ENCODE peak calls at places on chromosomes 13 and 19, in ten cellular contexts. J, A, Y, E, O, I, H, T, X and N are unnamed samples.

GRCh38 chr19:48750771-48751504 is 1.5 kb downstream of the FUT1 start:
- DNase-seq in O (no peak), E (no peak), X (no peak), J (no peak), H (no peak), T (no peak), I (no peak), Y (no peak), A (no peak), N (no peak)

GRCh38 chr13:76820759-76821158 is 65.4 kb downstream of the KCTD12 start:
- DNase-seq in H (no peak), A (no peak), I (no peak), X (no peak), T (no peak), E (no peak), Y (peak; percentile 8), J (no peak), O (no peak), N (no peak)

GRCh38 chr19:21698215-21698614 is 69.2 kb downstream of the ZNF100 start:
- DNase-seq in E (peak; percentile 9), H (no peak), O (no peak), T (no peak), Y (peak; percentile 74), X (peak; percentile 2), J (no peak), I (no peak), A (no peak), N (no peak)

GRCh38 chr19:18436651-18437478 is 1.1 kb downstream of the ISYNA1 start:
- DNase-seq in E (peak; percentile 82), T (peak; percentile 47), J (peak; percentile 86), X (peak; percentile 86), I (no peak), A (no peak), H (no peak), Y (peak; percentile 96), O (no peak), N (no peak)

GRCh38 chr19:55620410-55620809 is 4.0 kb downstream of the ZNF784 start:
- DNase-seq in Y (no peak), J (no peak), X (no peak), H (no peak), O (no peak), T (peak; percentile 95), A (no peak), I (no peak), E (peak; percentile 4), N (no peak)

GRCh38 chr13:36490055-36490454 is 57.8 kb downstream of the CCNA1 start:
- DNase-seq in T (no peak), X (no peak), H (no peak), O (no peak), Y (no peak), A (no peak), E (no peak), J (no peak), I (no peak), N (no peak)

GRCh38 chr19:41541990-41542584 is 33.9 kb upstream of the CEACAM21 start:
- DNase-seq in I (no peak), A (no peak), E (peak; percentile 48), O (no peak), X (peak; percentile 67), H (no peak), Y (peak; percentile 87), J (peak; percentile 74), T (no peak), N (no peak)

GRCh38 chr19:35903550-35904179 is 1.3 kb downstream of the HCST start:
- DNase-seq in Y (peak; percentile 95), H (peak; percentile 84), E (peak; percentile 88), O (no peak), J (peak; percentile 86), X (no peak), T (peak; percentile 95), A (no peak), I (peak; percentile 60), N (peak; percentile 94)

GRCh38 chr19:18777156-18777724 is 13.9 kb downstream of the COMP start:
- DNase-seq in A (no peak), J (no peak), X (no peak), H (no peak), O (no peak), Y (no peak), E (no peak), I (no peak), T (no peak), N (no peak)

GRCh38 chr13:42594577-42595571 is 20.9 kb downstream of the TNFSF11 start:
- DNase-seq in I (no peak), H (peak; percentile 46), J (peak; percentile 52), O (peak; percentile 25), T (peak; percentile 21), E (peak; percentile 61), Y (peak; percentile 89), A (no peak), X (peak; percentile 62), N (no peak)

GRCh38 chr13:32278456-32278855 is 36.7 kb downstream of the ZAR1L start:
- DNase-seq in Y (no peak), A (no peak), O (no peak), X (no peak), J (no peak), I (no peak), H (no peak), E (no peak), T (no peak), N (no peak)

GRCh38 chr13:113098163-113098732 is 7.3 kb upstream of the F7 start:
- DNase-seq in A (no peak), X (no peak), T (no peak), Y (no peak), I (no peak), O (no peak), E (no peak), H (no peak), J (no peak), N (no peak)

GRCh38 chr19:18975011-18975410 is 34.0 kb upstream of the HOMER3 start:
- DNase-seq in J (no peak), H (no peak), O (no peak), I (no peak), E (no peak), T (peak; percentile 29), A (no peak), X (no peak), Y (no peak), N (no peak)

GRCh38 chr19:3366104-3366760 is at the start of gene NFIC:
- DNase-seq in A (peak; percentile 82), H (no peak), T (peak; percentile 92), E (peak; percentile 80), Y (peak; percentile 77), X (peak; percentile 67), J (peak; percentile 71), O (no peak), I (no peak), N (peak; percentile 96)

GRCh38 chr13:105428816-105429215 is 1106.6 kb downstream of the EFNB2 start:
- DNase-seq in H (no peak), Y (no peak), X (no peak), E (no peak), I (no peak), J (no peak), A (no peak), T (no peak), O (no peak), N (no peak)

GRCh38 chr19:22421797-22422196 is 349 bp downstream of the ZNF98 start:
- DNase-seq in Y (no peak), E (no peak), I (no peak), A (no peak), H (no peak), O (no peak), T (no peak), X (no peak), J (no peak), N (no peak)

GRCh38 chr13:19927117-19927734 is 31.3 kb upstream of the ZMYM2 start:
- DNase-seq in X (peak; percentile 59), T (no peak), I (no peak), J (no peak), O (peak; percentile 27), Y (peak; percentile 50), H (no peak), E (no peak), A (no peak), N (no peak)

GRCh38 chr13:51262501-51263211 is 40.5 kb downstream of the FAM124A start:
- DNase-seq in O (no peak), I (no peak), X (no peak), J (no peak), T (no peak), H (no peak), A (no peak), Y (no peak), E (no peak), N (no peak)
- TF ChIP-seq CTCF in O (peak; percentile 33), I (no peak), X (peak; percentile 1), J (no peak), T (no peak), H (peak; percentile 34), A (no peak), Y (peak; percentile 7), E (no peak), N (no peak)

GRCh38 chr19:16587031-16588023 is 15.1 kb upstream of the SLC35E1 start:
- DNase-seq in T (peak; percentile 80), H (peak; percentile 84), O (no peak), I (no peak), J (peak; percentile 66), X (no peak), A (no peak), E (no peak), Y (peak; percentile 32), N (no peak)
- TF ChIP-seq POLR2AphosphoS5 in T (peak; percentile 55), H (peak; percentile 83), O (no peak), I (no peak), J (no peak), X (no peak), A (no peak), E (no peak), Y (no peak), N (no peak)

GRCh38 chr19:57282011-57282636 is 1.8 kb downstream of the ZNF460 start:
- DNase-seq in Y (no peak), H (peak; percentile 57), X (no peak), O (no peak), E (no peak), J (no peak), I (no peak), T (no peak), A (no peak), N (no peak)

GRCh38 chr19:57280913-57281425 is 684 bp downstream of the ZNF460 start:
- DNase-seq in Y (no peak), A (no peak), I (no peak), T (no peak), X (no peak), O (no peak), E (no peak), J (no peak), H (no peak), N (no peak)

GRCh38 chr19:57280165-57280912 is at the start of gene ZNF460:
- DNase-seq in T (peak; percentile 96), Y (peak; percentile 99), A (peak; percentile 97), I (peak; percentile 94), H (peak; percentile 88), E (peak; percentile 93), O (peak; percentile 86), J (peak; percentile 97), X (peak; percentile 98), N (peak; percentile 99)

GRCh38 chr19:57276430-57276829 is 3.9 kb upstream of the ZNF460 start:
- DNase-seq in A (no peak), X (no peak), O (no peak), E (no peak), T (no peak), Y (no peak), J (no peak), H (no peak), I (no peak), N (no peak)

GRCh38 chr19:57279418-57280164 is 694 bp upstream of the ZNF460 start:
- DNase-seq in A (peak; percentile 90), Y (peak; percentile 98), X (peak; percentile 93), E (peak; percentile 83), T (peak; percentile 93), O (peak; percentile 89), H (peak; percentile 77), I (peak; percentile 81), J (peak; percentile 91), N (peak; percentile 97)
- TF ChIP-seq CTCF in A (no peak), Y (peak; percentile 19), X (peak; percentile 26), E (peak; percentile 61), T (peak; percentile 7), O (no peak), H (peak; percentile 23), I (peak; percentile 15), J (peak; percentile 36), N (peak; percentile 26)

GRCh38 chr19:903266-903797 is 9.7 kb downstream of the R3HDM4 start:
- DNase-seq in Y (no peak), X (no peak), T (no peak), I (no peak), A (no peak), J (no peak), O (no peak), H (no peak), E (no peak), N (no peak)
- TF ChIP-seq POLR2AphosphoS5 in Y (no peak), X (no peak), T (no peak), I (no peak), A (no peak), J (no peak), O (no peak), H (no peak), E (no peak), N (no peak)